ENCODE peak calls at places on chromosome X, in nine cellular contexts. Z, V, K, X, N, L, D, T and B are unnamed samples.

GRCh38 chrX:39633293-39633692 is 464.5 kb downstream of the BCOR start:
- DNase-seq in Z (no peak), V (no peak), K (no peak), X (no peak), N (no peak), L (no peak), D (no peak), T (peak), B (no peak)

GRCh38 chrX:106957856-106958255 is 37.7 kb downstream of the CLDN2 start:
- DNase-seq in Z (no peak), V (no peak), K (no peak), X (no peak), N (no peak), L (no peak), D (no peak), T (no peak), B (no peak)

GRCh38 chrX:41824551-41824950 is 98.8 kb downstream of the CASK start:
- DNase-seq in Z (no peak), V (no peak), K (peak), X (peak), N (peak), L (no peak), D (no peak), T (peak), B (no peak)

GRCh38 chrX:102832661-102833060 is 104.4 kb upstream of the RAB40AL start:
- DNase-seq in Z (no peak), V (no peak), K (peak), X (peak), N (peak), L (no peak), D (no peak), T (peak), B (no peak)

GRCh38 chrX:30702736-30703135 is 49.5 kb downstream of the GK start:
- DNase-seq in Z (no peak), V (no peak), K (peak), X (no peak), N (no peak), L (no peak), D (no peak), T (peak), B (no peak)

GRCh38 chrX:155262970-155263754 is 1.1 kb downstream of the RAB39B start:
- DNase-seq in Z (no peak), V (no peak), K (no peak), X (no peak), N (no peak), L (no peak), D (no peak), T (no peak), B (no peak)

GRCh38 chrX:12002876-12003275 is 135.4 kb upstream of the FRMPD4 start:
- DNase-seq in Z (no peak), V (no peak), K (no peak), X (no peak), N (peak), L (no peak), D (no peak), T (peak), B (no peak)

GRCh38 chrX:71301195-71301924 is at the start of gene ITGB1BP2:
- DNase-seq in Z (no peak), V (no peak), K (peak), X (no peak), N (no peak), L (no peak), D (no peak), T (peak), B (no peak)

GRCh38 chrX:133390647-133391046 is 24.6 kb downstream of the GPC4 start:
- DNase-seq in Z (no peak), V (peak), K (no peak), X (no peak), N (no peak), L (no peak), D (no peak), T (no peak), B (no peak)

GRCh38 chrX:107629533-107629909 is 1.2 kb downstream of the PRPS1 start:
- DNase-seq in Z (peak), V (no peak), K (peak), X (peak), N (peak), L (no peak), D (no peak), T (peak), B (no peak)

GRCh38 chrX:63282077-63282476 is 69.1 kb downstream of the SPIN4 start:
- DNase-seq in Z (no peak), V (no peak), K (no peak), X (no peak), N (no peak), L (no peak), D (no peak), T (no peak), B (no peak)

GRCh38 chrX:119755981-119756533 is 2.3 kb upstream of the SOWAHD start:
- DNase-seq in Z (no peak), V (no peak), K (no peak), X (no peak), N (no peak), L (no peak), D (no peak), T (no peak), B (peak)

GRCh38 chrX:46573896-46574336 is 351 bp downstream of the CHST7 start:
- DNase-seq in Z (no peak), V (peak), K (peak), X (peak), N (peak), L (peak), D (no peak), T (peak), B (peak)

DNA sequence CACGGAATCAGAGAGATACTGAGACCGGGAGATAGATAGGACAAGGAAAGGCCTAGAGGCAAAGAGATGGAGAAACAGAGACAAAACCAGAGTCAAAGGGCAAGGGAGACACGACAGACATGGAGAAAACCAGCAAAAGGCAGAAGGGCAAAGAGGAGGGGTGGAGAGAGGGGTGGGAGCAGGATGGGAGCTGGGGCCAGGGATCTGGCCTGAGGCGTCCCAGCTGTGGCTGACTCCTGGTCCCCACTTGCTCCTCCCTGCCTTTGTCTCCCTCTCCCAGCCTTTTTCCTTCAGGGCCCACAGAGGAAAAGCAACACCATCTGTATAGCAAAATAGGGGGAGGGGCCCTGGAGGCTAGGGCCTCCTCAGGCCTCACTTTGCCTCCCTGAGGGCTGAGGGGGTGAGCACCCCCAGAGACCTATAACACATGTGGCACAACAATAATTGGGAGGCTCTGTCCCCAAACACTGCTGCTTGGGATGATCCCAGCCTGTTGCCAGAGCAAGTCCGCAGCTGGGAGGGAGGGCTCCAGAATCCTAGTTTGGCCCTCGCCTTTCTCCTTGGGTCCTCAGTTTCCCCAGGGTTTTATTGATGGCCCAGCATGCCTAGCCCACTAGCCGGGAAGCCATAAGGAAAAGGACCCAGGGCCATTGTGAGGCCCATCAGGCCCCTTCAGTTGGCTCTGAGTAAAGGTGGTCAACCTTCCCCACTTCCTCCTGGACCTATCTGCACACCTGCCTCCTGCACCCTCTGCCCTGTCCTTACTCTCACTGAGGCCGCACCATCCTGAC is 96.8 kb downstream of the PJA1 start:
- DNase-seq in Z (no peak), V (no peak), K (no peak), X (no peak), N (no peak), L (no peak), D (no peak), T (no peak), B (no peak)
- TF ChIP-seq CTCF in Z (no peak), V (no peak), K (no peak), X (no peak), N (no peak), L (no peak), D (no peak), T (no peak), B (no peak)

GRCh38 chrX:45186643-45187026 is 14.0 kb downstream of the DIPK2B start:
- DNase-seq in Z (no peak), V (no peak), K (no peak), X (no peak), N (no peak), L (no peak), D (no peak), T (no peak), B (no peak)
- TF ChIP-seq CTCF in Z (no peak), V (no peak), K (no peak), X (no peak), N (no peak), L (no peak), D (no peak), T (no peak), B (no peak)

DNA sequence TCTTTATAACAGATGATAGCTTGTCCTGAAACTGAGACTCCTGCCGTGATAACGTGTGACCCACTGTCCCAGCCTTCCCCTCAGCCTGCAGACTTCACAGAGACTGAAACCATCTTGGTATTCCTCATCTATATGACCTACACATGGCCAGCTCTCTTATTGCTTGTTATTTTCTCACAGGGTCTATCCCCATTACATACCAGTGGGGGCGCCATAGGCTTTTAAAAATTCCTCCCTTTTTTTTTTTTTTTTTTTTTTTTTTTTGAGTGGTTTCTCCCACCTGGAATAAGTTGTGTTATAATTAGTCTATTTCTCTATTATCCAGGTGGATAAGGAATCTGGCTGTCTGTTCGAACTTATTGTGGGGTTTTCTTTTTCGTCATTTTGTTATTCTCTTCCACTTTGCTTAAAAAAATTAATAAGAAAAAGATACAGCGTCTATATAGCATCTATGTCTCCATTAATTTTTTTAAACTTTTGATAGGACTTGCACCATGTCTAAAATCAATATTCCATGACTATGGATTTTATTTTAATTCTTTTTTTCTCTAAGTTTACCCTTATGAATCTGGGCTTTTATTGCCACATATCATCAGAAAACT is 47.2 kb downstream of the GYG2 start:
- DNase-seq in Z (no peak), V (no peak), K (peak), X (peak), N (peak), L (no peak), D (no peak), T (no peak), B (no peak)
- TF ChIP-seq CTCF in Z (peak), V (no peak), K (peak), X (peak), N (peak), L (no peak), D (peak), T (peak), B (no peak)

DNA sequence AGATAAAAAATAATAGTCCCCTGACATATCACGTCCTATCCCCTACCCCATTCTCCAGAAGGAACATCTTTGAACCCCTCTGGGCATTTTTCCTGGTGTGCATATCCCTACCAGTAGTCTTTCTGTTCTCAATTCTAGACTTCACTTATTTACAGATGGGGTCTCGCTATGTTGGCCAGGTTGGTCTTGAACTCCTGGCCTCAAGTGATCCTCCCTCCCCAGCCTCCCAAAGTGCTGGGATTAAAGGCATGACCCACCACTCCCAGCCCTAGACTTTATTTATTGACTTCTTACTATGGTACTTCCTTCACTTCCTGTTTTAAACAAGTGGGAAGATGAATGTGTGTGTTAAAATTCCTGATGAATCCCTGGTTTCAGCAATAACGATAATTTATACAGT is 612 bp upstream of the RRAGB start:
- DNase-seq in Z (no peak), V (no peak), K (no peak), X (no peak), N (no peak), L (no peak), D (no peak), T (no peak), B (no peak)
- TF ChIP-seq CTCF in Z (no peak), V (no peak), K (no peak), X (no peak), N (no peak), L (no peak), D (no peak), T (no peak), B (no peak)

DNA sequence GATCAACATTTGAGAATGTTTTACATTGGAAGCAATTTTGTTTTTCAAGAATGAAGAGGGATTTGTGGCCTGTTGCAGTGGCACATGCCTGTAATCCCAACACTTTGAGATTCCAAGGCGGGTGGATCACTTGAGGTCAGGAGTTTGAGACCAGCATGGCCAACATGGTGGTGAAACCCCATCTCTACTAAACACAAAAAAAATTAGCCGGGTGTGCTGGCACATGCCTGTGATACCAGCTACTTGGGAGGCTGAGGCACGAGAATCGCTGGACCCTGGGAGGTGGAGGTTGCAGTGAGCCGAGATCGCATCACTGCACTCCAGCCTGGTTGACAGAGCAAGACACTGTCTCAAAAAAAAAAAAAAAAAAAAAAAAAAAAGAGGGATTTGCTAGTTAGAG is 127.8 kb downstream of the RPA4 start:
- DNase-seq in Z (no peak), V (no peak), K (no peak), X (no peak), N (no peak), L (no peak), D (no peak), T (no peak), B (no peak)
- TF ChIP-seq CTCF in Z (no peak), V (no peak), K (no peak), X (no peak), N (no peak), L (no peak), D (no peak), T (no peak), B (no peak)

GRCh38 chrX:134749651-134750450 is 91.6 kb upstream of the PLAC1 start:
- DNase-seq in Z (no peak), V (no peak), K (peak), X (no peak), N (no peak), L (no peak), D (no peak), T (no peak), B (no peak)

GRCh38 chrX:134752558-134752957 is 94.3 kb upstream of the PLAC1 start:
- DNase-seq in Z (no peak), V (no peak), K (no peak), X (no peak), N (no peak), L (no peak), D (no peak), T (no peak), B (no peak)

GRCh38 chrX:134758652-134759051 is 100.4 kb upstream of the PLAC1 start:
- DNase-seq in Z (no peak), V (no peak), K (no peak), X (no peak), N (no peak), L (no peak), D (no peak), T (no peak), B (no peak)

DNA sequence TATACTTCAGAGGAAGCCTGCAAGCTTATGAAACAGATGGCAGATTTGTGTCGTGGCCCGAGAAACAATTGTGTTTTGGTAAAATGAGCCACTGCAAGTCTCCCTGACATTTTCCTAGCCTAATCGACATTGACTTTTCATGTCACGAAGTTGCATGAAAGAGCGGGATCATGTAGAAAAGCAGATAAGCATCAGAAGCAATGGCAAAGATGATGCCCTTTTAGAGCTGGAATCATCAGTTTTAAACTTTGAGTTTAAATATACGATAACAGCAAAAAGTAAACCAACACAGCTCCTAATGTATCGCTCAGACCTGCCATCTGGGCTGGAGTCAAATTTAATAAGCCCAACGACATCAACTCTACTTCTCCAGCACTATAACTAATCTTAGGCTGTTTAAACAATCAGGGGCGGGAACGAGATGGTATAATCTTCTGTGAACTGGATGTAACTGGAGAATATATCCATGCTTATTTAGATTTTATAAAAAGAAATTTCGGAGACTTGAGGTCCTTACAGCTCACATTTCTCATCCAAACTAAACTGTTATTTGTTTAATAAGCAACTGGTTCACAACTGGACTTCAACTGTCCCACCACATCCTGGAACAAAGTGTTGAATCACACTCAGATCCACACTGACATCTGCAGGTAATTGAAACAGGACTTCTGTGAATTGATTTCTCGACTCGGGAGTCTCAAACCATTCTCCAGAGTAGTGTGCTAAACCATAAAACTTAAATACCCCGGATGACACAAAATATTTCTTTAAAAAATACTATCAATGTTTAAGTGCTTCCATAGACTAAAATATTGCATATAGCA is 95.1 kb upstream of the PLAC1 start:
- DNase-seq in Z (peak), V (no peak), K (peak), X (peak), N (peak), L (no peak), D (no peak), T (no peak), B (no peak)
- TF ChIP-seq CTCF in Z (no peak), V (peak), K (peak), X (peak), N (peak), L (no peak), D (no peak), T (peak), B (no peak)

GRCh38 chrX:29617276-29617675 is 598.1 kb upstream of the MAGEB2 start:
- DNase-seq in Z (no peak), V (no peak), K (peak), X (no peak), N (peak), L (no peak), D (no peak), T (peak), B (no peak)

DNA sequence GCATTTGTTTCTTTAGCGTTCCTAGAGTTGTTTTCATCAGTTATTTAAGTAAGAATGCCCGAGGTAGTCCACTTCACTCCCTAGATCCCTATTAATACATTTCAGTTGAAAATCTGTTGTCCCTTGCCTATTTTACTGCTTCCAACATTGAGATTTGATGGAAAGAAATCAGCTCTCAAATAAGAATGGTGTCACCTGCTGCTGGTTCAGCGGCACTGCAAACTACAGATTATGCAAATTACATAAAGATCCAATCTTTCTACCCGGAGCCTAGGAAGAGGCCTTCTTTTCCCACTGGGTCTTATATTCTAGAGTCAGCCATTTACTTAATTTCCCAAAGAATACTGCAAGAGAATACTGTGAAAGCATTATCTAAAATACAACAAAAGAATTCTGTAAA is 597.6 kb upstream of the MAGEB2 start:
- DNase-seq in Z (no peak), V (no peak), K (no peak), X (peak), N (peak), L (no peak), D (no peak), T (no peak), B (no peak)
- TF ChIP-seq CTCF in Z (no peak), V (no peak), K (peak), X (no peak), N (peak), L (no peak), D (no peak), T (no peak), B (peak)

GRCh38 chrX:141467442-141467841 is 117.1 kb downstream of the SPANXA1 start:
- DNase-seq in Z (no peak), V (no peak), K (peak), X (peak), N (peak), L (no peak), D (no peak), T (no peak), B (no peak)
- TF ChIP-seq CTCF in Z (no peak), V (no peak), K (peak), X (no peak), N (peak), L (no peak), D (peak), T (no peak), B (no peak)